ENCODE peak calls at places on chromosomes 12 and 14, in nine cellular contexts. A, Z, F, B, V, Y, E, T and H are unnamed samples.

GRCh38 chr14:103741876-103742275 is 26.3 kb downstream of the ZFYVE21 start:
- DNase-seq in A (no peak), Z (no peak), F (no peak), B (no peak), V (no peak), Y (no peak), E (no peak), T (no peak), H (no peak)

GRCh38 chr14:88866305-88866704 is 41.9 kb downstream of the TTC8 start:
- DNase-seq in A (peak), Z (no peak), F (no peak), B (no peak), V (peak), Y (no peak), E (no peak), T (no peak), H (no peak)

GRCh38 chr12:12684375-12685106 is 11.4 kb downstream of the GPR19 start:
- DNase-seq in A (peak), Z (peak), F (no peak), B (peak), V (peak), Y (peak), E (peak), T (peak), H (peak)

GRCh38 chr12:81558031-81558430 is 201.1 kb downstream of the PPFIA2 start:
- DNase-seq in A (no peak), Z (no peak), F (no peak), B (no peak), V (peak), Y (no peak), E (no peak), T (no peak), H (peak)

GRCh38 chr12:50637870-50638481 is 125.9 kb upstream of the ATF1 start:
- DNase-seq in A (peak), Z (peak), F (peak), B (no peak), V (peak), Y (no peak), E (peak), T (no peak), H (peak)

GRCh38 chr14:102686176-102686801 is 91.0 kb upstream of the TRAF3 start:
- DNase-seq in A (no peak), Z (no peak), F (no peak), B (no peak), V (no peak), Y (no peak), E (no peak), T (no peak), H (no peak)

GRCh38 chr12:56954057-56954577 is 3.3 kb downstream of the RDH16 start:
- DNase-seq in A (no peak), Z (no peak), F (no peak), B (no peak), V (no peak), Y (no peak), E (no peak), T (no peak), H (no peak)

GRCh38 chr12:101039848-101040531 is 170.0 kb downstream of the SLC5A8 start:
- DNase-seq in A (no peak), Z (no peak), F (no peak), B (no peak), V (no peak), Y (no peak), E (no peak), T (no peak), H (no peak)

GRCh38 chr12:65824314-65824563 is at the start of gene HMGA2:
- DNase-seq in A (no peak), Z (no peak), F (no peak), B (peak), V (peak), Y (no peak), E (no peak), T (no peak), H (peak)

GRCh38 chr12:22538336-22538735 is 6.0 kb downstream of the C2CD5 start:
- DNase-seq in A (no peak), Z (no peak), F (no peak), B (no peak), V (peak), Y (no peak), E (no peak), T (no peak), H (no peak)

GRCh38 chr12:40192704-40193255 is 32.0 kb upstream of the LRRK2 start:
- DNase-seq in A (no peak), Z (no peak), F (peak), B (no peak), V (no peak), Y (no peak), E (peak), T (no peak), H (no peak)

GRCh38 chr12:107317751-107318553 is 224.6 kb upstream of the CRY1 start:
- DNase-seq in A (no peak), Z (peak), F (peak), B (peak), V (peak), Y (peak), E (peak), T (no peak), H (peak)

GRCh38 chr12:1592444-1593231 is 1.7 kb downstream of the FBXL14 start:
- DNase-seq in A (peak), Z (peak), F (peak), B (peak), V (peak), Y (peak), E (no peak), T (no peak), H (peak)

GRCh38 chr14:96135285-96135684 is 69.4 kb upstream of the BDKRB2 start:
- DNase-seq in A (no peak), Z (no peak), F (no peak), B (no peak), V (no peak), Y (no peak), E (no peak), T (no peak), H (no peak)

GRCh38 chr12:13176257-13176656 is 20.3 kb upstream of the EMP1 start:
- DNase-seq in A (no peak), Z (no peak), F (no peak), B (no peak), V (no peak), Y (no peak), E (no peak), T (no peak), H (no peak)

GRCh38 chr12:13091831-13092230 is 11.6 kb downstream of the GSG1 start:
- DNase-seq in A (no peak), Z (no peak), F (no peak), B (no peak), V (no peak), Y (no peak), E (no peak), T (no peak), H (no peak)

GRCh38 chr12:123398177-123398916 is 14.4 kb downstream of the KMT5A start:
- DNase-seq in A (no peak), Z (no peak), F (no peak), B (peak), V (peak), Y (peak), E (no peak), T (peak), H (peak)

GRCh38 chr12:93572712-93573551 is 457 bp downstream of the SOCS2 start:
- DNase-seq in A (no peak), Z (peak), F (no peak), B (peak), V (peak), Y (no peak), E (no peak), T (no peak), H (peak)